ENCODE peak calls at places on chromosomes 12 and 14, in five cellular contexts. V is K562, D is IMR-90, Z is WTC11, R is HepG2. W is an unnamed sample.
A peak's percentile ranks its signal among the peaks of the same experiment; 100 is the strongest.

GRCh38 chr12:70609739-70610491 is 27.3 kb downstream of the PTPRB start:
- DNase-seq in V (peak; percentile 14), D (no peak), Z (peak; percentile 46), R (no peak), W (peak; percentile 21)

GRCh38 chr12:121033625-121034349 is 5.3 kb downstream of the OASL start:
- DNase-seq in V (no peak), D (no peak), Z (no peak), R (no peak), W (peak; percentile 60)

GRCh38 chr12:27645671-27646070 is 50.6 kb upstream of the REP15 start:
- DNase-seq in V (no peak), D (no peak), Z (no peak), R (no peak), W (no peak)

GRCh38 chr14:106840258-106840657 is 1313.9 kb downstream of the TMEM121 start:
- DNase-seq in V (no peak), D (no peak), Z (no peak), R (no peak), W (no peak)

GRCh38 chr14:75221797-75222196 is 45.4 kb upstream of the TMED10 start:
- DNase-seq in V (no peak), D (no peak), Z (no peak), R (no peak), W (no peak)

GRCh38 chr12:80156306-80156705 is 57.0 kb downstream of the OTOGL start:
- DNase-seq in V (no peak), D (peak; percentile 38), Z (no peak), R (no peak), W (no peak)

GRCh38 chr12:88273450-88273849 is 131.3 kb downstream of the TMTC3 start:
- DNase-seq in V (no peak), D (no peak), Z (no peak), R (no peak), W (no peak)

GRCh38 chr12:59911516-59911915 is 315.7 kb downstream of the SLC16A7 start:
- DNase-seq in V (no peak), D (no peak), Z (no peak), R (no peak), W (no peak)

GRCh38 chr14:99838555-99839193 is 45.5 kb downstream of the EML1 start:
- DNase-seq in V (no peak), D (peak; percentile 59), Z (peak; percentile 58), R (peak; percentile 84), W (no peak)

GRCh38 chr12:122421263-122421814 is 1.1 kb downstream of the CLIP1 start:
- DNase-seq in V (peak; percentile 35), D (peak; percentile 47), Z (no peak), R (peak; percentile 82), W (peak; percentile 49)

GRCh38 chr12:98637068-98637467 is 7.5 kb downstream of the IKBIP start:
- DNase-seq in V (no peak), D (no peak), Z (no peak), R (no peak), W (no peak)

GRCh38 chr14:84029720-84030119 is 1500.2 kb upstream of the FLRT2 start:
- DNase-seq in V (no peak), D (no peak), Z (no peak), R (no peak), W (no peak)

GRCh38 chr12:851343-851742 is 98.2 kb downstream of the RAD52 start:
- DNase-seq in V (no peak), D (peak; percentile 36), Z (no peak), R (no peak), W (no peak)

GRCh38 chr12:31386364-31386777 is 60.4 kb upstream of the SINHCAF start:
- DNase-seq in V (no peak), D (no peak), Z (peak; percentile 80), R (no peak), W (no peak)

GRCh38 chr14:53124778-53125177 is 28.3 kb downstream of the DDHD1 start:
- DNase-seq in V (no peak), D (no peak), Z (no peak), R (no peak), W (no peak)

GRCh38 chr12:90909069-90909676 is 45.8 kb downstream of the CCER1 start:
- DNase-seq in V (no peak), D (peak; percentile 67), Z (peak; percentile 35), R (peak; percentile 6), W (peak; percentile 28)

GRCh38 chr12:20319374-20319773 is 49.0 kb upstream of the PDE3A start:
- DNase-seq in V (no peak), D (no peak), Z (no peak), R (no peak), W (no peak)

GRCh38 chr12:5498806-5499205 is 66.9 kb downstream of the NTF3 start:
- DNase-seq in V (no peak), D (no peak), Z (no peak), R (no peak), W (no peak)

GRCh38 chr14:24296341-24297157 is 3.0 kb downstream of the DHRS1 start:
- DNase-seq in V (peak; percentile 57), D (peak; percentile 97), Z (peak; percentile 54), R (peak; percentile 90), W (peak; percentile 77)

GRCh38 chr12:104724992-104725585 is 233.0 kb downstream of the SLC41A2 start:
- DNase-seq in V (no peak), D (no peak), Z (no peak), R (no peak), W (no peak)

GRCh38 chr12:75564398-75564797 is 53.0 kb upstream of the KRR1 start:
- DNase-seq in V (no peak), D (no peak), Z (no peak), R (no peak), W (no peak)

GRCh38 chr12:79414252-79414651 is 276.5 kb downstream of the PAWR start:
- DNase-seq in V (no peak), D (no peak), Z (no peak), R (no peak), W (no peak)

GRCh38 chr14:78075033-78075432 is 95.1 kb upstream of the NRXN3 start:
- DNase-seq in V (no peak), D (no peak), Z (no peak), R (no peak), W (no peak)

GRCh38 chr12:62363506-62363905 is 103.1 kb upstream of the MON2 start:
- DNase-seq in V (no peak), D (no peak), Z (no peak), R (no peak), W (no peak)

GRCh38 chr12:11824069-11824468 is 174.6 kb downstream of the ETV6 start:
- DNase-seq in V (no peak), D (no peak), Z (no peak), R (no peak), W (no peak)

GRCh38 chr12:81502912-81503695 is 256.0 kb downstream of the PPFIA2 start:
- DNase-seq in V (no peak), D (peak; percentile 45), Z (no peak), R (no peak), W (peak; percentile 11)

GRCh38 chr12:12527820-12528296 is 34.8 kb downstream of the DUSP16 start:
- DNase-seq in V (no peak), D (no peak), Z (no peak), R (no peak), W (no peak)

GRCh38 chr12:123696641-123697040 is 15.5 kb upstream of the ATP6V0A2 start:
- DNase-seq in V (no peak), D (no peak), Z (no peak), R (no peak), W (no peak)

GRCh38 chr12:4064008-4064407 is 190.8 kb upstream of the PARP11 start:
- DNase-seq in V (no peak), D (no peak), Z (no peak), R (no peak), W (no peak)

GRCh38 chr12:131163189-131163738 is 209.6 kb downstream of the ADGRD1 start:
- DNase-seq in V (no peak), D (no peak), Z (no peak), R (no peak), W (no peak)

GRCh38 chr12:6943387-6943718 is 263 bp upstream of the RNU7-1 start:
- DNase-seq in V (peak; percentile 70), D (peak; percentile 94), Z (peak; percentile 77), R (peak; percentile 88), W (peak; percentile 95)

GRCh38 chr12:29425722-29426121 is 44.8 kb upstream of the ERGIC2 start:
- DNase-seq in V (no peak), D (no peak), Z (no peak), R (no peak), W (no peak)

GRCh38 chr12:110591508-110592051 is 8.5 kb upstream of the PPTC7 start:
- DNase-seq in V (no peak), D (no peak), Z (no peak), R (peak; percentile 89), W (no peak)
- TF ChIP-seq USF2 in V (no peak), D (no peak), Z (no peak), R (no peak), W (no peak)

GRCh38 chr14:43872752-43873655 is 634.1 kb downstream of the FSCB start:
- DNase-seq in V (no peak), D (no peak), Z (no peak), R (peak; percentile 1), W (no peak)
- TF ChIP-seq USF2 in V (no peak), D (no peak), Z (no peak), R (no peak), W (no peak)

DNA sequence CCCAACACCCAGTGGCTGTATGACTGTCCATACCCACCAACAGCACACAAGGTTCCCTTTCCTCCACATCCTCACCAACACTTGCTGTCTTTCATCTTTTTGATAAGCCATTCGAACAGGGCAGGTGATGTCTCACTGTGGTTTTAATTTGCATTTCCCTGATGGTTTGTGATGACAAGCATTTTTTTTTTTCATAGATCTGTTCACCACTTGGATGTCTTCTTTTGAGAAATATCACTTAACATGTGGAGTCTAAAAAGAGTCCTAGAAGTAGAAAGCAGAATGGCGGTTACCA is 198.1 kb upstream of the DIO3 start:
- DNase-seq in V (no peak), D (no peak), Z (no peak), R (no peak), W (no peak)
- TF ChIP-seq USF2 in V (no peak), D (no peak), Z (no peak), R (no peak), W (no peak)

DNA sequence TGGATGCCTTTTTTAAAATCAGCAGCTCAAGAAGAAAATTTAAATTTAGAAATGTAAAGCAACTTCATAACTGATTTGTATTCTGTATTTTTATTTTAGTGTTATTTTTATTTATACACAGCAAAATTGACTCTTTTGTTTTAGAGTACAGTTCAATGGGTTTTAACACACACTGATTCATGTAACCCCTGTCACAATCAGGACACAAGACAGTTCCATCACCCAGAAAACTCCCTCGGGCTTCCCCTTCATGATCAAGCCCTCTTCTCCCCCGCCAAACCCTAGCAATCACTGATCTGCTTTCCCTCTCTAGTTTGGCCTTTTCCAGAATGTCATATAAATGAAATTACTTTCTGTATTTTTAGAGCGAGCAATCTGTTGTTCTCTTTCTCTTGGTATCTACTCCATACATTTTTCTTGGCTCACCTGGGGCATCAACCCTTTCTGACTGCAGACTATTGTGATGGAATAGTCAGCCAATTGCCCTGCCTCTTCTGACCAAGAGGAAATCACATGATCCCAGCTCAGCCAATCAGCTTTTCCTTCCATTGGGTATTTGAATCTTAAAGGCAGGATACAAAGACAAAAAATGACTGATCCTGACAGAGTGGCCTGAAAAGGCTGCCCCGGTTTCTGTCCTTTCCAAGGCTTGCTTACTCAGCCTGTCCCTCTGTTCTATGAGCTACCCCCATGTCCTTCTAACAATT is 5.3 kb downstream of the SLC5A8 start:
- DNase-seq in V (no peak), D (no peak), Z (no peak), R (no peak), W (no peak)
- TF ChIP-seq USF2 in V (no peak), D (no peak), Z (peak; percentile 80), R (no peak), W (no peak)